ENCODE peak calls at places on chromosomes 13 and 19, in nine cellular contexts. N is transverse colon, F is fibroblast of mammary gland, X is testis, B is PC-9, Q is heart right ventricle, D is A549, W is stomach, V is prostate gland. I is an unnamed sample.

GRCh38 chr19:30226464-30227070 is 145.6 kb upstream of the ZNF536 start:
- DNase-seq in V (no peak), F (no peak), D (peak), B (no peak), X (peak), N (peak), W (no peak), Q (no peak), I (no peak)

GRCh38 chr19:3506384-3507340 is 551 bp downstream of the FZR1 start:
- DNase-seq in V (peak), F (no peak), Q (no peak), B (no peak), D (no peak), N (peak), X (peak), W (peak), I (no peak)

GRCh38 chr13:89066868-89067466 is 1395.8 kb downstream of the SLITRK5 start:
- DNase-seq in Q (no peak), B (no peak), X (peak), F (peak), D (peak), W (no peak), V (peak), N (peak), I (no peak)

GRCh38 chr19:49558591-49558990 is 21.8 kb downstream of the NOSIP start:
- DNase-seq in D (no peak), B (no peak), V (no peak), W (no peak), Q (no peak), F (no peak), X (no peak), N (no peak), I (no peak)

GRCh38 chr13:21949818-21950429 is 279.1 kb downstream of the FGF9 start:
- DNase-seq in N (no peak), D (no peak), Q (no peak), B (no peak), F (no peak), V (no peak), X (no peak), W (no peak), I (no peak)

GRCh38 chr19:7706662-7707454 is 4.9 kb upstream of the FCER2 start:
- DNase-seq in W (no peak), N (no peak), Q (no peak), X (no peak), D (no peak), B (no peak), F (no peak), V (no peak), I (no peak)

GRCh38 chr19:55080121-55080914 is 4.6 kb downstream of the EPS8L1 start:
- DNase-seq in D (peak), Q (peak), W (peak), X (peak), V (peak), N (peak), B (no peak), F (peak), I (no peak)

GRCh38 chr19:1605236-1606137 is at the start of gene UQCR11:
- DNase-seq in B (peak), D (peak), N (peak), V (peak), Q (peak), X (peak), F (peak), W (peak), I (peak)

GRCh38 chr19:41641879-41642485 is 15.1 kb upstream of the CEACAM4 start:
- DNase-seq in Q (no peak), W (peak), V (peak), D (peak), B (peak), N (peak), X (peak), F (peak), I (no peak)

GRCh38 chr19:35462476-35462953 is 14.5 kb downstream of the FFAR2 start:
- DNase-seq in W (no peak), D (no peak), B (no peak), X (no peak), N (peak), F (no peak), V (no peak), Q (no peak), I (no peak)

GRCh38 chr13:36244990-36245389 is 30.6 kb upstream of the SOHLH2 start:
- DNase-seq in W (no peak), V (no peak), N (no peak), D (no peak), B (no peak), F (no peak), Q (no peak), X (no peak), I (no peak)

GRCh38 chr13:67258482-67258881 is 28.3 kb upstream of the PCDH9 start:
- DNase-seq in B (no peak), V (no peak), N (no peak), X (no peak), D (no peak), Q (no peak), W (no peak), F (no peak), I (no peak)

GRCh38 chr13:30720470-30720869 is 14.9 kb upstream of the ALOX5AP start:
- DNase-seq in W (no peak), B (no peak), X (no peak), D (no peak), N (no peak), V (no peak), Q (no peak), F (no peak), I (no peak)

GRCh38 chr19:38033658-38034150 is 126.7 kb downstream of the SIPA1L3 start:
- DNase-seq in V (no peak), W (no peak), X (no peak), Q (no peak), B (no peak), N (peak), D (no peak), F (no peak), I (no peak)

GRCh38 chr13:109698779-109699178 is 87.6 kb downstream of the IRS2 start:
- DNase-seq in W (no peak), B (no peak), V (no peak), Q (no peak), N (no peak), F (peak), X (no peak), D (no peak), I (peak)

GRCh38 chr19:7419153-7419552 is 69.7 kb downstream of the PEX11G start:
- DNase-seq in W (no peak), F (no peak), N (no peak), D (no peak), B (no peak), Q (no peak), V (no peak), X (no peak), I (no peak)

GRCh38 chr13:89550842-89551422 is 1796.6 kb upstream of the MIR17HG start:
- DNase-seq in B (no peak), F (no peak), D (no peak), X (no peak), Q (no peak), W (no peak), V (no peak), N (no peak), I (no peak)

GRCh38 chr19:2356036-2356646 is 3.9 kb upstream of the TMPRSS9 start:
- DNase-seq in V (no peak), N (no peak), Q (no peak), D (no peak), X (no peak), B (no peak), F (no peak), W (no peak), I (no peak)

GRCh38 chr19:7534531-7534980 is 961 bp upstream of the PNPLA6 start:
- DNase-seq in V (peak), B (peak), Q (no peak), W (peak), X (peak), N (peak), F (peak), D (peak), I (no peak)

GRCh38 chr19:11113140-11113708 is 24.0 kb downstream of the LDLR start:
- DNase-seq in X (no peak), W (no peak), V (no peak), Q (no peak), N (no peak), D (no peak), B (no peak), F (no peak), I (no peak)

DNA sequence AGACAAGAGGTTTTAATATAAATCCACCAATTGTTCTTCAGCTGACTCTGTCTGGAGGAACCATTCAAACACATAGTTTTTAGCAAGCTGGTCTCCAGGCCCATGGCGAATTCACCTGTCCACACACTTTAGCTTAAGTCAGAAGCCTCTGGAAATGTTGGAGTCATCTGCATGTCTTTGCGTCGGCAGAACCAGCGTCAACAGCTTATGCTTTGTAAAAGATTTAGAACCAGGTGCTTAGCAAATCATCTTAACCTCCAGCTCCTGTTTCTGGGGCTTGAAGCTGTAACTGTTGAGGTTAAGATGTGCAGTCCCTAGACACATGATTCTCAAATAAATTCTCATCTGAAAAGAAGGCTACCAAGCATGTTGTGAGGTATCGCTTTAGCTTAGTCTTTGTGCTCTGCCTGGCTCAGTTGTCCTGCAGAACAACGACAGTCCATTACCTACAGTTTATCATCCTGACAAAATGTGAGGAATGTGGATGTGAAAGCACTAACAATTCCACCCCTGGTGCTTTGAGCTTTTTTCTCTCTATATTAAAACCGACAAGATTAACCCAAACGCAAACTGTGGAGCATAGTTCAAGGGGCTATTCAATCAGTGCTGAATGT is 4.4 kb downstream of the EFNB2 start:
- DNase-seq in F (no peak), N (no peak), Q (no peak), W (no peak), X (no peak), V (no peak), D (no peak), B (no peak), I (no peak)
- H3K4me3 ChIP-seq in F (no peak), N (peak), Q (peak), W (peak), X (no peak), V (no peak), D (no peak), B (peak), I (peak)

GRCh38 chr19:15087182-15087581 is 5.2 kb downstream of the OR1I1 start:
- DNase-seq in V (no peak), D (no peak), F (no peak), Q (no peak), N (no peak), B (no peak), W (no peak), X (no peak), I (no peak)
- TF ChIP-seq CTCF in V (no peak), D (no peak), F (no peak), Q (no peak), N (no peak), B (no peak), W (no peak), X (no peak), I (no peak)

GRCh38 chr19:48332351-48332661 is 7.0 kb downstream of the EMP3 start:
- DNase-seq in X (no peak), D (no peak), B (no peak), W (no peak), F (no peak), N (no peak), V (no peak), Q (no peak), I (no peak)
- H3K4me3 ChIP-seq in X (no peak), D (peak), B (peak), W (peak), F (no peak), N (peak), V (peak), Q (peak), I (no peak)

GRCh38 chr19:17305211-17305516 is 508 bp upstream of the MRPL34 start:
- DNase-seq in Q (no peak), F (no peak), D (no peak), B (no peak), N (no peak), V (no peak), X (no peak), W (no peak), I (no peak)

GRCh38 chr19:17304386-17305047 is 1.2 kb upstream of the MRPL34 start:
- DNase-seq in X (no peak), F (no peak), D (no peak), Q (no peak), W (no peak), V (no peak), B (no peak), N (no peak), I (no peak)

GRCh38 chr19:17302391-17303166 is 646 bp downstream of the ABHD8 start:
- DNase-seq in V (no peak), Q (no peak), X (no peak), D (no peak), W (no peak), F (no peak), B (peak), N (no peak), I (no peak)

GRCh38 chr19:17303940-17304267 is 679 bp upstream of the ABHD8 start:
- DNase-seq in F (peak), V (no peak), X (no peak), N (no peak), D (no peak), W (no peak), B (no peak), Q (no peak), I (no peak)

GRCh38 chr19:17303167-17303939 is at the start of gene ABHD8:
- DNase-seq in V (peak), F (peak), N (peak), B (peak), X (peak), D (peak), Q (peak), W (peak), I (peak)
- TF ChIP-seq CTCF in V (peak), F (no peak), N (peak), B (peak), X (peak), D (peak), Q (peak), W (peak), I (peak)

DNA sequence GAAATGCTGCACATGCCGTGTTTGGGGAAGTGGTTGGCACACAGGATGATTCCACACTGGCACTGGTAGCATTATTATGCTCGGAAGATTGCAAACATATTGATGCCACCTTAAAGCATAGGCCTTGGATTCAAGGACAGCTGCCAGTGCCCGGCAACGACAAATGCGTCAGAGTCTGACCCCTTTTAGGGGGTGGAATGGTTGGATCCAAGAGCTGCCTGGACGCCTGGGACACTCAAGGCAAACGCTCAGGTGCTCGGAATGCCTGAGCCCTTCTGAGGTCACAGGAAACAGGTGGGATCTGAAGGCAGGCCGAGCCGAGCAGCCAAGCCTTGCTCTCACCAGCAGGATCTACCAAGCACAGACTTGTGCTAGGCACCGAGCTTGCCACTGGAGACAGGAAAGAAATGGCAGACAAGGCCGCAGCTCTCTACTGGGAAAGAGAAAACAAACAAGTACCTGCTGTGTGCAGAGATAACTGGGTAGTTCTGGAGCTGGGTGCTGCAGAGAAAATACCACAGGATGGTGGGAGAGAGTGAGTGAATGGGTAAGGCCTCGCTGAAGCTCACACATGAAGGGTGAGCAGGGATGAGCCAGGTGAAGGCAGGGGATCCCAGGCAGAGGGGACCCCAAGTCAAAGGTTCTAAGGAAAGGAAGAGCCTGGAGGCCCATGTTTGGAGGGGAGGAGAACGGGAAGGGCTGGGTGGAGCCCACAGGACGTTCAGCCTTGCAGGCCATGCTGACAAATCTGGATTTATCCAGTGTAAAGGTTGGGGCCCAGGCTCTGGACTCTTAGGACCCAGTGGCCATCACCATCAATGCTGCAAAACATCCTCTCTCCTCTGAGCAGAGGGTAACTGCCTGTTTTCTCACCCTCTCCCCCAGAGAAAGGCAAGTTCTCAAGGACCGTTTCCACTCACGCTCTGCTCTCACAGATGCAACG is 9.2 kb downstream of the RANBP3 start:
- DNase-seq in N (no peak), W (no peak), X (no peak), Q (no peak), F (no peak), V (no peak), B (no peak), D (no peak), I (no peak)
- H3K4me3 ChIP-seq in N (no peak), W (no peak), X (no peak), Q (no peak), F (no peak), V (no peak), B (no peak), D (no peak), I (no peak)

GRCh38 chr19:48121066-48121465 is 10.4 kb upstream of the PLA2G4C start:
- DNase-seq in B (no peak), D (no peak), X (no peak), N (no peak), Q (no peak), W (no peak), F (no peak), V (no peak), I (no peak)

GRCh38 chr19:48120505-48120904 is 9.9 kb upstream of the PLA2G4C start:
- DNase-seq in V (no peak), N (no peak), D (no peak), B (no peak), Q (no peak), X (no peak), W (no peak), F (peak), I (no peak)

GRCh38 chr19:48113190-48113917 is 2.7 kb upstream of the PLA2G4C start:
- DNase-seq in X (no peak), F (no peak), W (no peak), V (no peak), N (no peak), B (no peak), D (no peak), Q (no peak), I (no peak)

GRCh38 chr19:48121909-48122371 is 11.3 kb upstream of the PLA2G4C start:
- DNase-seq in V (peak), D (no peak), W (no peak), B (no peak), Q (no peak), X (no peak), N (no peak), F (no peak), I (no peak)

GRCh38 chr19:48117515-48118330 is 7.1 kb upstream of the PLA2G4C start:
- DNase-seq in V (no peak), B (no peak), X (no peak), N (no peak), Q (no peak), F (no peak), D (no peak), W (no peak), I (no peak)
- TF ChIP-seq CTCF in V (no peak), B (no peak), X (no peak), N (no peak), Q (no peak), F (no peak), D (peak), W (no peak), I (no peak)

GRCh38 chr19:46076951-46077814 is 36.4 kb upstream of the IGFL4 start:
- DNase-seq in N (peak), D (peak), B (peak), V (peak), W (peak), F (peak), Q (no peak), X (peak), I (peak)
- H3K4me3 ChIP-seq in N (no peak), D (peak), B (peak), V (peak), W (peak), F (no peak), Q (no peak), X (peak), I (peak)

DNA sequence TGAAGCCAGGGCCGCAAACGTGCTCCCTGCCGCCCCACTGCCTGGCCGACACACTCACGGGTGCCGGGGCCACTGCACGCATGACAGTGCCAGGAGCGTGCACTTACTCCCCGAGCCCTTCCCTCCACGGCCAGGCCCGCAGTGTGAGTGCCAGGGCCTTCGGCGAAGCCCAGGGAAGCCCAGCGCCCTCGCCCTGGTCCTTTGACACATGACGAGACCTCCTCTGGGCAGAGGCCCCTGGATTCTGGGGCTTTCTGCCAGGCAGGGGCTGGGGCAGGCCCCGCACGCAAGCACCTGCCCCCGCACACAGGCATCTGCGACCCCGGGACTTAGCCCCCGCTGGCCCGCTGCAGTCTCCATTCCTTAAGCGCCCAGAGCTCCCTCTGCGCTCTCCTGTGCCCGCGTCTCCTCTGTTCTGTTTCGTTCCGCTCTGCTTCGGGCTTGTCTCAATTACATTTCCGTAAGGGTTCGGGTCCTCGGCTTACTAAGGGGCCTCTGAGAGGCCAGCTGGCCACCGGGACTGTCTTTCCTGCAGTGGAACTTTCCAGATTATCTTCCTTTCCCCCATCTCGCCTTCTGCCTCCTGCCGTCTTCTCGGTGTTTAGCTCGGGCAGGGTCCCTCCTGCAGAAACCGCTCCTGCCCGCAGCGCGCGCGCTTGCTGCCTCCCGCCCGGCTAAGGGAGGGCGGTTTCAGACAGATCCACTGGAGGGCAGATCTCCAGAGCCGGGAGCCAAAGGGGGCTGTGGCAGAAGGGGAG is 98.8 kb downstream of the ING1 start:
- DNase-seq in V (no peak), B (no peak), F (peak), D (no peak), N (no peak), X (no peak), Q (no peak), W (no peak), I (no peak)
- TF ChIP-seq CTCF in V (no peak), B (no peak), F (peak), D (no peak), N (no peak), X (no peak), Q (no peak), W (no peak), I (peak)

GRCh38 chr19:19236173-19236572 is 24.4 kb downstream of the NCAN start:
- DNase-seq in X (no peak), Q (no peak), F (no peak), W (no peak), B (no peak), N (no peak), V (no peak), D (no peak), I (no peak)

GRCh38 chr19:19240476-19240875 is 28.7 kb downstream of the NCAN start:
- DNase-seq in W (no peak), B (no peak), F (no peak), X (no peak), D (no peak), Q (no peak), N (no peak), V (no peak), I (no peak)

GRCh38 chr19:19238126-19238894 is 26.6 kb downstream of the NCAN start:
- DNase-seq in X (no peak), N (no peak), V (no peak), B (no peak), F (no peak), W (no peak), D (no peak), Q (no peak), I (no peak)

GRCh38 chr19:19234220-19234816 is 22.6 kb downstream of the NCAN start:
- DNase-seq in W (no peak), F (no peak), V (no peak), X (no peak), N (no peak), B (no peak), D (no peak), Q (no peak), I (no peak)

GRCh38 chr19:19239675-19240074 is 27.9 kb downstream of the NCAN start:
- DNase-seq in N (no peak), D (no peak), Q (no peak), V (no peak), X (no peak), F (no peak), W (no peak), B (no peak), I (no peak)
- H3K4me3 ChIP-seq in N (no peak), D (no peak), Q (no peak), V (no peak), X (no peak), F (no peak), W (no peak), B (no peak), I (no peak)

I was measured in AG04449.